ENCODE peak calls at places on chromosomes 6 and 20, in nine cellular contexts. Y is neuronal stem cell, W is right cardiac atrium, Z is cardiac muscle cell, C is IMR-90, N is left lung, A is ascending aorta, R is mammary epithelial cell, Q is spleen. D is an unnamed sample.
A peak's percentile ranks its signal among the peaks of the same experiment; 100 is the strongest.

GRCh38 chr6:168121308-168121665 is 42.3 kb upstream of the FRMD1 start:
- DNase-seq in Q (peak; percentile 61), Y (no peak), Z (no peak), R (no peak), A (no peak), W (no peak), C (no peak), N (no peak), D (no peak)

GRCh38 chr6:48318670-48319069 is 207.7 kb upstream of the PTCHD4 start:
- DNase-seq in Y (no peak), Z (peak; percentile 8), C (peak; percentile 78), Q (no peak), A (no peak), W (no peak), R (peak; percentile 31), N (peak; percentile 23), D (no peak)

GRCh38 chr6:61134028-61134427 is 1152.0 kb downstream of the KHDRBS2 start:
- DNase-seq in W (no peak), N (peak; percentile 9), C (no peak), Z (no peak), Y (no peak), A (no peak), Q (no peak), R (no peak), D (no peak)

GRCh38 chr6:152571089-152571488 is 66.1 kb downstream of the SYNE1 start:
- DNase-seq in Z (peak; percentile 72), C (no peak), Q (no peak), R (no peak), W (no peak), Y (no peak), A (no peak), N (no peak), D (no peak)

GRCh38 chr6:35718911-35719381 is 17.9 kb upstream of the ARMC12 start:
- DNase-seq in Y (no peak), N (no peak), C (no peak), R (no peak), Z (no peak), Q (no peak), W (peak; percentile 39), A (no peak), D (no peak)

GRCh38 chr6:148251286-148251685 is 91.4 kb upstream of the SASH1 start:
- DNase-seq in C (peak; percentile 80), Y (peak; percentile 9), N (no peak), A (no peak), R (peak; percentile 52), Z (peak; percentile 80), Q (no peak), W (no peak), D (peak; percentile 66)

GRCh38 chr20:48728042-48728837 is 99.6 kb downstream of the PREX1 start:
- DNase-seq in C (no peak), W (no peak), Z (no peak), N (no peak), Q (no peak), A (no peak), R (no peak), Y (no peak), D (no peak)

GRCh38 chr20:18728165-18728866 is 85.3 kb upstream of the SCP2D1 start:
- DNase-seq in N (no peak), W (no peak), Y (no peak), Z (no peak), Q (no peak), A (no peak), C (no peak), R (no peak), D (peak; percentile 44)

GRCh38 chr6:42197574-42198362 is 3.0 kb upstream of the GUCA1B start:
- DNase-seq in Q (no peak), R (no peak), C (peak; percentile 90), Y (no peak), A (no peak), Z (peak; percentile 83), W (no peak), N (no peak), D (no peak)

GRCh38 chr6:35019831-35020230 is 121.3 kb downstream of the TCP11 start:
- DNase-seq in Z (no peak), A (no peak), R (no peak), Y (no peak), W (no peak), Q (no peak), C (no peak), N (no peak), D (no peak)

GRCh38 chr6:151384151-151384550 is 7.2 kb downstream of the ZBTB2 start:
- DNase-seq in R (no peak), A (no peak), Y (no peak), W (no peak), Q (no peak), Z (no peak), N (no peak), C (no peak), D (no peak)

GRCh38 chr6:19446570-19446969 is 390.6 kb upstream of the ID4 start:
- DNase-seq in Z (no peak), A (no peak), C (no peak), W (no peak), Y (no peak), N (no peak), R (peak; percentile 14), Q (no peak), D (no peak)

GRCh38 chr20:19828233-19828632 is 70.2 kb downstream of the RIN2 start:
- DNase-seq in R (peak; percentile 78), Y (no peak), Z (no peak), A (no peak), W (no peak), N (no peak), C (peak; percentile 82), Q (no peak), D (no peak)

GRCh38 chr6:97925504-97925903 is 642.5 kb upstream of the MMS22L start:
- DNase-seq in Y (no peak), Z (no peak), Q (no peak), W (no peak), C (no peak), R (no peak), N (no peak), A (no peak), D (no peak)

GRCh38 chr6:158043586-158044524 is 62.2 kb downstream of the SYNJ2 start:
- DNase-seq in R (no peak), N (no peak), A (peak; percentile 93), Y (no peak), C (no peak), W (peak; percentile 65), Q (no peak), Z (no peak), D (peak; percentile 74)
- H3K4me1 ChIP-seq in R (peaks cover 58% of the 10 kb centered on the region), N (peaks cover 33% of the 10 kb centered on the region), A (peaks cover 39% of the 10 kb centered on the region), Y (peaks cover 5% of the 10 kb centered on the region), C (peaks cover 40% of the 10 kb centered on the region), W (peaks cover 23% of the 10 kb centered on the region), Q (no peaks in the 10 kb centered on the region), Z (peaks cover 27% of the 10 kb centered on the region), D (no peaks in the 10 kb centered on the region)

DNA sequence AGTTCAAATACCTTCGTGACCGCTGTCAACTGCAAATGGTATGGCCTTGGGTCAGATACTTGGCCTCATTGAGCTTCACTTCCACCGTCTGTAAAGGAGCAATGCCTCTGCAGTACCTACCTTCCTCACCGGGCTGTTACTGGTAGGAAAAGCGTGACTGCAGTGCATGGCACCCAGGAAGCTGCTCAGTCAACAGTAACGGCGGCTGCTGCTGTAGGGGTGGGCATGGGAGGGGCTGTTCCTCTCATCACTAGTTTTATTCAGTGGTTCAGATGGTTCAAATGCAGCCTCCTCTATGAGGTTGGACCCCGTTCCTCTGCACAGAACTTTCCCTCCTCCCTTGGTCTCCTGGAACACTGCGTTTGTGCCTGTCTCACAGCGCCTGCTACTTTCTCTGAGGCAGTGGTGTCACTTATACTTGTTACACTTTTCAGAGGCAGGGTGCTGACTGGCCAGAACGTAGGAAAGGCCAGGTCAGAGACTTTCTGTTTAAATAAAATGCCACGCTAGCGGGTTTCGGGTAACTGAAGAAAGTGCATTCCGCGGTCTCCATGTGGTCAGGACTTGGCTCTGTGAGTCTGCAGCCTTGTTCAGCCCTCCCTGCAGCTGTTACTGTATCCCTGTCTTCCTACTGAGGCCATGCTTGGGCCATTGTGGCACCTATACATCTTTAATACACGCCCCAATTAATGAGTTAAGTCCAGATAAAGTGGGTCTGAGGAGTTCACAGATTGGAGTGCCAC is 279.6 kb downstream of the NRN1 start:
- DNase-seq in Z (no peak), R (no peak), A (peak; percentile 33), W (no peak), C (peak; percentile 21), Y (no peak), N (no peak), Q (no peak), D (no peak)
- H3K4me1 ChIP-seq in Z (no peaks in the 10 kb centered on the region), R (peaks cover 14% of the 10 kb centered on the region), A (no peaks in the 10 kb centered on the region), W (peaks cover 3% of the 10 kb centered on the region), C (peaks cover 5% of the 10 kb centered on the region), Y (peaks cover 7% of the 10 kb centered on the region), N (peaks cover 10% of the 10 kb centered on the region), Q (peaks cover 51% of the 10 kb centered on the region), D (no peaks in the 10 kb centered on the region)

GRCh38 chr6:154758125-154758524 is 24.9 kb downstream of the SCAF8 start:
- DNase-seq in N (no peak), Y (no peak), A (no peak), W (no peak), C (no peak), R (peak; percentile 65), Q (no peak), Z (no peak), D (no peak)
- H3K4me1 ChIP-seq in N (peaks cover 45% of the 10 kb centered on the region), Y (no peaks in the 10 kb centered on the region), A (no peaks in the 10 kb centered on the region), W (peaks cover 3% of the 10 kb centered on the region), C (peaks cover 3% of the 10 kb centered on the region), R (peaks cover 37% of the 10 kb centered on the region), Q (peaks cover 39% of the 10 kb centered on the region), Z (peaks cover 5% of the 10 kb centered on the region), D (no peaks in the 10 kb centered on the region)

GRCh38 chr20:1887321-1887720 is 7.9 kb upstream of the SIRPA start:
- DNase-seq in W (no peak), C (no peak), Q (peak; percentile 61), N (peak; percentile 55), R (no peak), A (no peak), Z (no peak), Y (no peak), D (peak; percentile 71)
- H3K4me1 ChIP-seq in W (no peaks in the 10 kb centered on the region), C (peaks cover 5% of the 10 kb centered on the region), Q (peaks cover 16% of the 10 kb centered on the region), N (peaks cover 56% of the 10 kb centered on the region), R (peaks cover 23% of the 10 kb centered on the region), A (no peaks in the 10 kb centered on the region), Z (peaks cover 12% of the 10 kb centered on the region), Y (peaks cover 5% of the 10 kb centered on the region), D (peaks cover 3% of the 10 kb centered on the region)